ENCODE peak calls at places on chromosomes 12 and 14, in six cellular contexts. T is body of pancreas, W is RWPE2, U is pancreas, M is nephron progenitor cell, E is cardiac fibroblast. K is an unnamed sample.

GRCh38 chr14:60984225-60984624 is 3.2 kb downstream of the SLC38A6 start:
- DNase-seq in W (no peak), T (no peak), E (no peak), M (no peak), U (no peak), K (no peak)

GRCh38 chr14:55718551-55718950 is 138.5 kb downstream of the KTN1 start:
- DNase-seq in M (no peak), W (no peak), U (no peak), T (no peak), E (no peak), K (no peak)

GRCh38 chr14:54197369-54197768 is 199.4 kb upstream of the CDKN3 start:
- DNase-seq in U (no peak), M (no peak), W (no peak), E (no peak), T (no peak), K (no peak)

GRCh38 chr12:48817957-48818830 is at the start of gene CACNB3:
- DNase-seq in M (peak), E (peak), U (peak), T (peak), W (no peak), K (peak)

GRCh38 chr12:94305293-94305957 is 154.2 kb downstream of the CEP83 start:
- DNase-seq in W (no peak), M (no peak), T (no peak), U (no peak), E (peak), K (peak)

GRCh38 chr14:93720076-93720815 is 68.0 kb downstream of the PRIMA1 start:
- DNase-seq in E (no peak), T (no peak), M (no peak), U (no peak), W (peak), K (no peak)

GRCh38 chr14:77470192-77470870 is 12.4 kb downstream of the AHSA1 start:
- DNase-seq in U (no peak), E (no peak), T (no peak), W (no peak), M (no peak), K (no peak)

GRCh38 chr14:75991753-75992152 is 6.2 kb downstream of the IFT43 start:
- DNase-seq in U (no peak), W (no peak), E (no peak), T (no peak), M (no peak), K (no peak)

GRCh38 chr12:94140556-94140955 is 7.8 kb upstream of the PLXNC1 start:
- DNase-seq in T (no peak), E (peak), U (no peak), W (no peak), M (peak), K (peak)

GRCh38 chr14:78530078-78530477 is 359.9 kb downstream of the NRXN3 start:
- DNase-seq in T (peak), E (peak), W (no peak), M (peak), U (peak), K (no peak)

GRCh38 chr12:88202500-88202899 is 60.4 kb downstream of the TMTC3 start:
- DNase-seq in T (no peak), U (no peak), M (no peak), E (peak), W (no peak), K (peak)

GRCh38 chr12:60168441-60168840 is 572.6 kb downstream of the SLC16A7 start:
- DNase-seq in M (no peak), T (no peak), U (no peak), W (no peak), E (peak), K (no peak)

GRCh38 chr12:111434680-111435338 is 29.1 kb downstream of the SH2B3 start:
- DNase-seq in M (no peak), E (peak), U (no peak), T (peak), W (no peak), K (peak)

GRCh38 chr12:66130267-66131066 is at the start of gene LLPH:
- DNase-seq in U (peak), T (peak), M (peak), E (peak), W (peak), K (peak)

GRCh38 chr14:34450958-34451357 is 11.1 kb downstream of the SPTSSA start:
- DNase-seq in U (no peak), M (no peak), E (no peak), T (no peak), W (no peak), K (no peak)

GRCh38 chr12:91109148-91109564 is 2.1 kb downstream of the LUM start:
- DNase-seq in M (peak), T (peak), E (peak), W (no peak), U (peak), K (peak)

GRCh38 chr12:46373303-46374182 is 970 bp upstream of the SLC38A2 start:
- DNase-seq in T (peak), E (peak), M (peak), U (peak), W (peak), K (no peak)
- TF ChIP-seq CTCF in T (no peak), E (peak), M (no peak), U (no peak), W (peak), K (no peak)

GRCh38 chr12:26158078-26158764 is 33.4 kb upstream of the BHLHE41 start:
- DNase-seq in U (no peak), E (no peak), T (no peak), M (no peak), W (no peak), K (no peak)
- TF ChIP-seq CTCF in U (no peak), E (no peak), T (no peak), M (no peak), W (no peak), K (no peak)

GRCh38 chr12:16189849-16190248 is 87.6 kb downstream of the SLC15A5 start:
- DNase-seq in M (no peak), E (peak), T (no peak), U (no peak), W (no peak), K (peak)
- TF ChIP-seq CTCF in M (peak), E (peak), T (peak), U (no peak), W (peak), K (peak)

DNA sequence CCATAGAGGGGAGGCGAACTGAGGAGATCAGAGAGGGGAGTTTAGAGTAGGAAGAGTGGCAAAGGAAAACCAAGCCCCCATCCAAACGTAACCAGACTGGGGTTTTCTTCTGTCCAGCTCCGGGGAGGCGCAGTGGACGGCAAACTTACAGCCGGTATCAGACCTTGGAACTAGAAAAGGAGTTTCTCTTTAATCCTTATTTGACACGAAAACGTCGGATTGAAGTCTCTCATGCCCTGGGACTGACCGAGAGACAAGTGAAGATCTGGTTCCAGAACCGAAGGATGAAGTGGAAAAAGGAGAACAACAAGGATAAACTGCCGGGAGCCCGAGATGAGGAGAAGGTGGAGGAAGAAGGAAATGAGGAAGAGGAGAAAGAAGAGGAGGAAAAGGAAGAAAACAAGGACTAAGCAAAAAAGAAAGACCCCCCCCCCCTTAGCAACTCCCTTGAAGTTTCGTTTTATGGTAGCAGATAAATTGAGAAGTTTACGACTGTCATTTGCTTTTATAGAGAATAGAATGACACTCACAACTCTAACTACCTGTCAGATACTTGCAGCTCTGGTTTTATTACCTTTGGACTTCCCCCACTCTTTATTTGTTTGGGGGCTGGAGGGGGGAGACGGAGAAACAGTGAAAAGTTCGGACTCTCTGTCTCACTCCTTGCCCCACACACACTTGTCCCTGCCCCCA is 2.3 kb downstream of the HOXC8 start:
- DNase-seq in U (no peak), M (peak), E (no peak), W (no peak), T (no peak), K (no peak)
- TF ChIP-seq CTCF in U (no peak), M (no peak), E (no peak), W (no peak), T (no peak), K (no peak)

GRCh38 chr14:68976160-68977067 is 2.7 kb downstream of the ACTN1 start:
- DNase-seq in E (no peak), W (no peak), U (peak), M (no peak), T (no peak), K (peak)

GRCh38 chr14:68978550-68978911 is 571 bp downstream of the ACTN1 start:
- DNase-seq in M (peak), T (peak), W (no peak), U (peak), E (no peak), K (no peak)

GRCh38 chr14:68977137-68977740 is 1.9 kb downstream of the ACTN1 start:
- DNase-seq in U (no peak), E (no peak), T (no peak), W (no peak), M (no peak), K (no peak)

GRCh38 chr14:68979021-68979721 is at the start of gene ACTN1:
- DNase-seq in W (peak), E (peak), M (peak), U (peak), T (peak), K (peak)

DNA sequence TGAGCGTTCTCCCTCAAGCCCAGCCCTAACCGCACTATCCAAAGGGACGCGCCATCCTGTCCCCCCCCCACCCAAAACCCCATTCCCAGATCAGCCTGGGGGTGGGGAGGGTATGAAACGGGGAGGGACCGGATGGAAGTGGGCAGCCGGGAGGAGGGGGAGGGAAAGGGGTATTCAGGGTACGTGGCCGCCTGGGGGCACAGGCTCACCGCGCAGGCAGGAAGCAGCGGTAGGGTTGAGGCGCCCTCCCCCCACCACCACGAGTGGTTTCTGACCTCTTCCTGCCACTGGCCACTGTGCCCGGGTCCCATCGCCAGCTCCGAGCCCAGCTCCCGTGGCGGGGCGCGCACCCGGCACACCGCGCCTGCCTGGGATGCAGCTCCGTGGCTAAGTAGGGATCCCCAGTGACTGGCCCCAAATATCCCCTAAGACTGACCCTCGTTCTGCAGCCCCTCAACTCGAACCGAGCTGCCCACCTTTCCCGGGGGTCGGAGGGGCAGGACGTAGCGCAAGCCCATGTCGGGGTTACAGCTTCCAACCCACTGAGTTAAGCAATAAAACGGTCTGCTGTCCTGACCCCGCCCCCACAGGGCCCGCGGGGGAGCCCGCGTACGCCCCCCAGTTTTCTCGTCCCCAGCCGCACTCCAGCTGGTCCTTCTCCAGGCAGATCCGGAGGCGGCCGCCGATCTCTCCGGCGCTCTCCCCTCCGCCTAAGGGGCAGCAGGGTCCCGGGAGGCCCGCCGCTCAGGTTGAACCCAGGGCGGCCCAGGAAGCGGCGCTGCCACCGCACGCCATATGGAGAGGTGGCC is 1.2 kb downstream of the ACTN1 start:
- DNase-seq in W (peak), T (peak), M (peak), E (peak), U (peak), K (peak)
- TF ChIP-seq CTCF in W (peak), T (peak), M (no peak), E (peak), U (no peak), K (no peak)

DNA sequence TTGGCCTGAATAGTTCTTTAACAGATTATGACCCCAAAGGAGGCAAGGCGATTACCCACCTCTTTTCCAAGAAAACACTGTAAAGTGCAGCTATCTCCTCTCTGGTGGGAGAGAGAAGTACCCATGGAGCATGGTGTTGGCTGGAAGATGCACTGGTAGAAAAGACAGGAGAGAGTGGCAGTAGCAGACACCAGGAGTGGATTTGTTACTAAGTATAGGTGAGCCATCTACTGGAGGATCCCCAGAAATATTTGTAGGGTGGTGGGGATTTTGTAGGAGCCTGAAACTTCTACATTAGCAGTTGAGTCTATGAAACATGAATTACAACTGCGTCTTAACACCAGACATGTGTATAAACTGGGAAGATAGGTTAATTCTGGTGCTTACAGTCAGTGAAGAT is 148.0 kb downstream of the SLC38A4 start:
- DNase-seq in W (no peak), U (no peak), E (peak), M (no peak), T (no peak), K (peak)
- TF ChIP-seq CTCF in W (peak), U (no peak), E (peak), M (no peak), T (no peak), K (peak)

GRCh38 chr12:67996347-67996746 is 7.1 kb downstream of the IFNG-AS1 start:
- DNase-seq in U (no peak), T (no peak), W (no peak), E (no peak), M (no peak), K (no peak)

GRCh38 chr12:67998379-67998778 is 9.1 kb downstream of the IFNG-AS1 start:
- DNase-seq in W (no peak), M (no peak), U (no peak), E (no peak), T (no peak), K (no peak)

GRCh38 chr12:67991158-67991557 is 1.9 kb downstream of the IFNG-AS1 start:
- DNase-seq in U (no peak), T (no peak), E (no peak), W (no peak), M (no peak), K (no peak)

GRCh38 chr12:67993143-67993542 is 3.9 kb downstream of the IFNG-AS1 start:
- DNase-seq in T (no peak), M (no peak), E (no peak), U (no peak), W (no peak), K (no peak)

DNA sequence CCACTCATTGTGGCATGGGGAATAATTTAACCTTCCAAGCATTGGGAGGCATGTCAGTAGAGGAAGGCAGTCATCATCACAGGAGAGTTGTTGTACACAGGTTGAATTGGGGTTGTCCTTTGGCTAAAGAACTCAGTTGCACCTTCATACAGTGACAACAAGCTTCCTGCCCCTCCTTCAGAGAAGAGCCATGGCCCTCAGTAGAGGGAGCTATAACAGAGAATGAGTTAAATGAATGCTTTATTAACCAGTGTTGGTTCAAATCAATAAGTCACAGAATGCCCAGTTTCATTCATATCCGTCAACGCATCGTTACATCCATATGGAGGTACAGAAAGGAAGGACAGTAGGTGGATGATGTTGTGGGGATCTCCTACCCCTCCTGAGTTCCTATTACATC is 4.8 kb downstream of the IFNG-AS1 start:
- DNase-seq in U (no peak), E (no peak), T (no peak), M (no peak), W (no peak), K (no peak)
- TF ChIP-seq CTCF in U (no peak), E (no peak), T (no peak), M (no peak), W (no peak), K (no peak)

K was measured in HFFc6.